ENCODE peak calls at places on chromosomes 16 and 17, in seven cellular contexts. Y, W, A, J, L, X and F are unnamed samples.

GRCh38 chr17:50102164-50102991 is 7.2 kb downstream of the PDK2 start:
- DNase-seq in J (no peak), A (no peak), Y (no peak), W (peak), X (no peak), L (no peak), F (no peak)

GRCh38 chr17:73498854-73499597 is 145.2 kb downstream of the SDK2 start:
- DNase-seq in A (no peak), L (no peak), J (no peak), X (no peak), Y (no peak), W (no peak), F (no peak)

GRCh38 chr17:60327122-60327869 is 64.6 kb downstream of the USP32 start:
- DNase-seq in X (no peak), Y (no peak), W (no peak), J (no peak), L (no peak), A (no peak), F (no peak)

GRCh38 chr16:10987361-10988163 is 43.2 kb downstream of the CLEC16A start:
- DNase-seq in W (no peak), X (no peak), Y (no peak), A (no peak), J (no peak), L (no peak), F (peak)

GRCh38 chr17:38719284-38719942 is 10.7 kb upstream of the CISD3 start:
- DNase-seq in Y (no peak), J (no peak), A (no peak), L (no peak), W (no peak), X (no peak), F (no peak)

GRCh38 chr17:18033442-18034099 is 5.4 kb downstream of the ATPAF2 start:
- DNase-seq in W (peak), X (peak), A (no peak), L (peak), Y (no peak), J (no peak), F (peak)

GRCh38 chr17:42928714-42929496 is 28.3 kb downstream of the G6PC1 start:
- DNase-seq in J (peak), A (peak), X (peak), Y (no peak), W (peak), L (no peak), F (peak)

GRCh38 chr17:52476638-52477313 is 318.3 kb upstream of the CA10 start:
- DNase-seq in Y (no peak), A (no peak), W (no peak), X (no peak), J (no peak), L (no peak), F (no peak)

GRCh38 chr16:22813946-22814325 is at the start of gene HS3ST2:
- DNase-seq in W (peak), Y (no peak), X (no peak), J (peak), L (peak), A (no peak), F (no peak)